ENCODE peak calls at places on chromosome 10, in four cellular contexts. W is HepG2, C is prostate gland, I is transverse colon. J is an unnamed sample. For H3K36me3, the result is how much of the 10 kb centered on the place peaks cover.

GRCh38 chr10:60189861-60190475 is 199.7 kb downstream of the ANK3 start:
- DNase-seq in I (no peak), W (no peak), C (no peak), J (no peak)

GRCh38 chr10:6721964-6722615 is 142.0 kb upstream of the PRKCQ start:
- DNase-seq in C (peak), I (no peak), W (no peak), J (no peak)

GRCh38 chr10:20622522-20623270 is 274.4 kb downstream of the NEBL start:
- DNase-seq in I (no peak), C (peak), W (peak), J (no peak)

GRCh38 chr10:86261470-86261869 is 105.1 kb downstream of the GRID1 start:
- DNase-seq in I (no peak), W (no peak), C (no peak), J (no peak)

GRCh38 chr10:69885379-69886156 is 83.9 kb downstream of the COL13A1 start:
- DNase-seq in W (no peak), I (no peak), C (no peak), J (no peak)

GRCh38 chr10:24128066-24128751 is 80.7 kb upstream of the KIAA1217 start:
- DNase-seq in C (no peak), W (no peak), I (no peak), J (no peak)

GRCh38 chr10:110976577-110976976 is 57.2 kb downstream of the SHOC2 start:
- DNase-seq in C (no peak), I (no peak), W (no peak), J (no peak)

GRCh38 chr10:90087197-90088007 is 386.0 kb downstream of the KIF20B start:
- DNase-seq in C (no peak), W (no peak), I (no peak), J (no peak)

GRCh38 chr10:113820507-113820906 is 33.4 kb downstream of the DCLRE1A start:
- DNase-seq in C (no peak), W (no peak), I (no peak), J (no peak)

GRCh38 chr10:110636932-110637557 is 7.1 kb upstream of the RBM20 start:
- DNase-seq in C (no peak), W (peak), I (no peak), J (peak)

GRCh38 chr10:68981074-68981473 is 7.5 kb upstream of the KIFBP start:
- DNase-seq in C (no peak), W (peak), I (no peak), J (no peak)

GRCh38 chr10:103281753-103282152 is 4.8 kb downstream of the INA start:
- DNase-seq in I (no peak), C (no peak), W (no peak), J (no peak)

GRCh38 chr10:57964371-57964770 is 303.3 kb downstream of the IPMK start:
- DNase-seq in C (no peak), W (no peak), I (no peak), J (peak)

GRCh38 chr10:119546009-119546408 is 3.5 kb upstream of the RGS10 start:
- DNase-seq in C (no peak), W (no peak), I (no peak), J (no peak)

GRCh38 chr10:97542169-97543024 is 30.2 kb upstream of the ANKRD2 start:
- DNase-seq in I (peak), W (peak), C (peak), J (peak)

GRCh38 chr10:8985651-8986050 is 931.2 kb downstream of the GATA3 start:
- DNase-seq in W (no peak), C (no peak), I (no peak), J (no peak)

GRCh38 chr10:60905580-60905979 is 38.4 kb downstream of the RHOBTB1 start:
- DNase-seq in C (no peak), I (peak), W (no peak), J (peak)

GRCh38 chr10:5546891-5547683 is 22.3 kb downstream of the CALML3 start:
- DNase-seq in I (peak), W (peak), C (peak), J (no peak)

GRCh38 chr10:114962441-114962840 is 24.4 kb downstream of the TRUB1 start:
- DNase-seq in W (no peak), I (no peak), C (no peak), J (no peak)

GRCh38 chr10:79002336-79002735 is 66.4 kb upstream of the ZMIZ1 start:
- DNase-seq in W (no peak), I (no peak), C (no peak), J (no peak)

GRCh38 chr10:48896756-48897437 is 42.7 kb downstream of the LRRC18 start:
- DNase-seq in C (no peak), W (no peak), I (no peak), J (no peak)

GRCh38 chr10:25604591-25604990 is 329.4 kb upstream of the MYO3A start:
- DNase-seq in C (no peak), I (no peak), W (no peak), J (no peak)

GRCh38 chr10:43781480-43782361 is 133.0 kb upstream of the ZNF32 start:
- DNase-seq in I (no peak), W (peak), C (no peak), J (no peak)

GRCh38 chr10:23918839-23919238 is 290.1 kb upstream of the KIAA1217 start:
- DNase-seq in C (no peak), W (no peak), I (no peak), J (no peak)

GRCh38 chr10:127815147-127815546 is 77.6 kb downstream of the CLRN3 start:
- DNase-seq in W (no peak), I (no peak), C (no peak), J (no peak)

GRCh38 chr10:127813290-127813689 is 76.3 kb downstream of the FOXI2 start:
- DNase-seq in C (no peak), I (no peak), W (no peak), J (no peak)
- TF ChIP-seq CTCF in C (no peak), I (no peak), W (peak), J (no peak)

GRCh38 chr10:3786295-3786981 is 1.4 kb upstream of the KLF6 start:
- DNase-seq in W (peak), C (no peak), I (peak), J (peak)
- TF ChIP-seq POLR2A in W (peak), C (no peak), I (no peak), J (no peak)

GRCh38 chr10:29495366-29495765 is 139.4 kb downstream of the SVIL start:
- DNase-seq in C (no peak), W (no peak), I (no peak), J (no peak)
- H3K36me3 ChIP-seq in C (under half), W (under half), I (under half), J (under half)

GRCh38 chr10:814536-815302 is 116.8 kb downstream of the LARP4B start:
- DNase-seq in C (no peak), I (no peak), W (no peak), J (no peak)

GRCh38 chr10:816958-817357 is 114.5 kb downstream of the LARP4B start:
- DNase-seq in C (no peak), W (no peak), I (no peak), J (no peak)

GRCh38 chr10:813286-813685 is 118.2 kb downstream of the LARP4B start:
- DNase-seq in C (no peak), W (no peak), I (no peak), J (no peak)

GRCh38 chr10:817371-817770 is 114.1 kb downstream of the LARP4B start:
- DNase-seq in I (no peak), W (no peak), C (no peak), J (no peak)

GRCh38 chr10:815338-816104 is 116.0 kb downstream of the LARP4B start:
- DNase-seq in W (no peak), I (no peak), C (no peak), J (no peak)
- TF ChIP-seq CTCF in W (no peak), I (no peak), C (no peak), J (no peak)

GRCh38 chr10:131982185-131982756 is 548 bp upstream of the BNIP3 start:
- DNase-seq in C (no peak), W (no peak), I (no peak), J (no peak)

GRCh38 chr10:131979821-131980270 is 1.9 kb downstream of the BNIP3 start:
- DNase-seq in I (no peak), C (peak), W (peak), J (peak)

GRCh38 chr10:131981429-131982184 is at the start of gene BNIP3:
- DNase-seq in C (peak), W (peak), I (peak), J (peak)

GRCh38 chr10:131980321-131980720 is 1.4 kb downstream of the BNIP3 start:
- DNase-seq in C (no peak), W (no peak), I (no peak), J (no peak)

DNA sequence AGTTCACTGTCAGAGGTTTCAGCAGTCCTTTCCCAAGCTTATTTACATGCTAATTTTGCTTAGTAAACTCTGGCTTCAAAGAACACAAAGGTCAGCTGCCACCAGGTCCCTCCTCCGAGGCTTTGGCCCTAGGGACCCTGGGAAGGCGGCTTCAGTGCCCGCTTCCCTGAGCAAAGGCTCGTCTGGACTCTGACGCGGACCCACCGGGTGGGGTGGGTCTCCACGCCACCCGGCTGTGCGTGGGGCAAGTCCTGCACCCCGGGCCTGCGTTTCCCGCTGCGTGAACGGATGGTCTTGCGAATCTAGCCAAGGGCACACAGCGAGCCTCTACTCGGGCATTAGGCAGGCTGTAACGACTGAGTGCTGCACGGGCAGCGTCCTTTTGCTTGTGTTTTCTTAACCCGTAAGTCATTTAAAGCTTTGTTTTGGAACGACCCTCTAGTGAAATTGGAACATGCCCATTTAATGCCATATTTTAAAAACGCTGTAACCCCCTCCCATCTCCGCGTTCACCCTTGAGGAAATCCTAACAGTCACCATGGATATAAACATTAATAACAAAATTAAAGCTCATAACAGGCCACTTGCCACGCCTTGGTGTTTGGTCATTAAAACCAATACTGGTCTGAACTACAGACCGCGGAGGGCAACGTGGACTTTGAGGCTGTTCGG is 830 bp downstream of the BNIP3 start:
- DNase-seq in W (peak), C (no peak), I (no peak), J (no peak)
- TF ChIP-seq POLR2A in W (peak), C (no peak), I (no peak), J (no peak)

DNA sequence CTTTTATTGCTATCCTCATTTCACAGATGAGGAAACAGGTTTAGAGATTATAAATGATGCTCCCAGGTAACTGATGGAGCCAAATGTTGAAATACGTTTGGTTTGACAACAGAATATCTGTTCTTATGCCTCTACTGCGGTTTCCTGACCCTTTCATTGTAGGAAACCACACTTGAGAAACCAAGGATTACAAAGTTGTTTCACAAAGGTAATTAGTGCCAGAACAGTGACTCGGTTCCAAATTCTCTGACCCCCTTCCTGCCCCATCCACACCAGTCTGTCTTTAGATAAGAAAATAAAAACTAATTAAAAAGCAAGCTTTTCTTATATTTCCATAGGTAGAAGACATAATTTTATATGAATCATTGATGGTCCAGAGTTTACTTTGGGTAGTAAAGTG is 393.7 kb upstream of the MBL2 start:
- DNase-seq in C (no peak), W (no peak), I (no peak), J (no peak)
- H3K36me3 ChIP-seq in C (under half), W (under half), I (under half), J (under half)

DNA sequence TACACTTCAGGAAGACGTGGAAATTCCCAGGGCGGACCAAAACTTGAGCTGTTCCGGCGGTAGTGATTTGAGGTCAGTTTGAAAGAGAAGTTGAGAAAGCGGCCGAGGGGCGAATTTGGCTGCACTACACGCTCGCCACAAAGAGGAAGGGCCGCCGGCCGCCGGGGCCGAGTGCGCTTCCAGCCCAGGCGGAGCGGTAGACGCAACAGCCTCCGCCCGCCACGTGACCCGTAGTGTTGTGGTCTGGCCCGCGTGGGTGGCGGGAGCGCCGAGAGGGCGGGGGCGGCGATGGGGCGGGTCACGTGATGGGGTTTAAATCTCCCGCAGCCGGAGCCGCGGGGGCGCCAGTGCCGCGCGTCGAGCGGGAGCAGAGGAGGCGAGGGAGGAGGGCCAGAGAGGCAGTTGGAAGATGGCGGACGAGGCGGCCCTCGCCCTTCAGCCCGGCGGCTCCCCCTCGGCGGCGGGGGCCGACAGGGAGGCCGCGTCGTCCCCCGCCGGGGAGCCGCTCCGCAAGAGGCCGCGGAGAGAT is at the start of gene SIRT1:
- DNase-seq in W (peak), I (peak), C (peak), J (peak)
- TF ChIP-seq CTCF in W (peak), I (no peak), C (no peak), J (no peak)